ENCODE peak calls at places on chromosomes 16 and 17, in four cellular contexts. V is K562, U is HCT116, F is endothelial cell of umbilical vein. C is an unnamed sample.

GRCh38 chr17:39699818-39700147 is at the start of gene ERBB2:
- DNase-seq in V (no peak), U (peak; percentile 57), F (peak; percentile 57), C (peak; percentile 26)

GRCh38 chr16:53433509-53433908 is 762 bp upstream of the RBL2 start:
- DNase-seq in V (no peak), U (no peak), F (no peak), C (no peak)

GRCh38 chr17:31319253-31319661 is 2.2 kb downstream of the EVI2A start:
- DNase-seq in V (no peak), U (no peak), F (no peak), C (no peak)

GRCh38 chr17:62802531-62803205 is 5.4 kb downstream of the MARCHF10 start:
- DNase-seq in V (no peak), U (no peak), F (no peak), C (no peak)

GRCh38 chr16:46607529-46607928 is 13.7 kb downstream of the SHCBP1 start:
- DNase-seq in V (peak; percentile 35), U (peak; percentile 46), F (peak; percentile 61), C (no peak)

GRCh38 chr17:56948491-56948890 is 12.4 kb downstream of the COIL start:
- DNase-seq in V (no peak), U (no peak), F (no peak), C (no peak)

GRCh38 chr17:2723997-2724782 is 12.6 kb upstream of the CLUH start:
- DNase-seq in V (no peak), U (no peak), F (no peak), C (no peak)

GRCh38 chr17:33039874-33040273 is 48.2 kb downstream of the SPACA3 start:
- DNase-seq in V (no peak), U (no peak), F (peak; percentile 18), C (peak; percentile 34)

GRCh38 chr17:49944451-49944850 is 24.5 kb upstream of the DLX4 start:
- DNase-seq in V (no peak), U (no peak), F (no peak), C (no peak)

GRCh38 chr16:85651822-85652430 is 36.8 kb downstream of the GINS2 start:
- DNase-seq in V (peak; percentile 47), U (no peak), F (no peak), C (no peak)

GRCh38 chr17:10729334-10730193 is at the start of gene TMEM220:
- DNase-seq in V (no peak), U (no peak), F (peak; percentile 80), C (no peak)

GRCh38 chr16:86975445-86975844 is 341.7 kb downstream of the C16orf95 start:
- DNase-seq in V (peak; percentile 47), U (peak; percentile 89), F (peak; percentile 87), C (no peak)

GRCh38 chr16:84507011-84507982 is 2.8 kb upstream of the MEAK7 start:
- DNase-seq in V (no peak), U (no peak), F (no peak), C (no peak)

GRCh38 chr17:38476549-38476948 is 48.3 kb downstream of the ARHGAP23 start:
- DNase-seq in V (peak; percentile 49), U (no peak), F (no peak), C (no peak)

GRCh38 chr17:8488931-8489330 is 53.2 kb downstream of the NDEL1 start:
- DNase-seq in V (peak; percentile 9), U (no peak), F (peak; percentile 38), C (no peak)

GRCh38 chr17:30323895-30324319 is 9.9 kb downstream of the TMIGD1 start:
- DNase-seq in V (peak; percentile 45), U (peak; percentile 35), F (peak; percentile 40), C (no peak)

GRCh38 chr16:25109643-25110042 is 1.9 kb upstream of the LCMT1 start:
- DNase-seq in V (peak; percentile 74), U (peak; percentile 87), F (peak; percentile 83), C (no peak)

GRCh38 chr16:81480856-81481821 is 36.5 kb downstream of the CMIP start:
- DNase-seq in V (peak; percentile 91), U (no peak), F (no peak), C (no peak)

GRCh38 chr17:75733471-75733870 is 12.2 kb downstream of the ITGB4 start:
- DNase-seq in V (no peak), U (no peak), F (no peak), C (no peak)

GRCh38 chr16:65124596-65124995 is 2.7 kb upstream of the CDH11 start:
- DNase-seq in V (no peak), U (no peak), F (no peak), C (no peak)

GRCh38 chr17:60442271-60443201 is 20.2 kb downstream of the CHCT1 start:
- DNase-seq in V (no peak), U (no peak), F (no peak), C (no peak)

GRCh38 chr16:48556913-48557351 is 53.0 kb downstream of the N4BP1 start:
- DNase-seq in V (no peak), U (peak; percentile 24), F (peak; percentile 17), C (no peak)

GRCh38 chr16:3431779-3432219 is 11.5 kb downstream of the ZNF597 start:
- DNase-seq in V (peak; percentile 72), U (no peak), F (no peak), C (no peak)

GRCh38 chr16:12231666-12232065 is 255.1 kb downstream of the SNX29 start:
- DNase-seq in V (no peak), U (no peak), F (peak; percentile 9), C (no peak)

GRCh38 chr16:79077391-79077790 is 523.1 kb downstream of the MAF start:
- DNase-seq in V (no peak), U (no peak), F (no peak), C (no peak)

DNA sequence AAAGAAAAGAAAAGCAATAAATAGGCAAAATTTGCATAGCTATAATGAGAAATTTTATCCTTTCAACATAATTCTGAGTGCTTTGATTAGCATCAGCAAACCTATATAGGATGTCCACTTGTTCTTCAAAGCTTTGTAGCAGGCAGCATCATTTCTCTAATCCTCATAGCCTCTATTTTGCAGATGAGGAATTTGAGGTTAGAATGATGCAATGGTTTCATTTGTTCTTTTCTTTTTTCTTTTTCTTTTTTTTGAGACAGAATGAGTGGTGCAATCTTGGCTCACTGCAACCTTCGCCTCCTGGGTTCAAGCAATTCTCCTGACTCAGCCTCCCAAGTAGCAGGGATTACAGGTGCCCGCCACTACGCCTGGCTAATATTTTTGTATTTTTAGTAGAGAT is 594.4 kb downstream of the TOX3 start:
- DNase-seq in V (no peak), U (no peak), F (no peak), C (no peak)
- H3K9ac ChIP-seq in V (no peak overlapping the region), U (no peak overlapping the region), F (no peak overlapping the region), C (no peak overlapping the region)

GRCh38 chr17:67785526-67785925 is 39.8 kb upstream of the BPTF start:
- DNase-seq in V (peak; percentile 20), U (no peak), F (no peak), C (no peak)

GRCh38 chr17:67779098-67779672 is 46.1 kb upstream of the BPTF start:
- DNase-seq in V (peak; percentile 78), U (peak; percentile 48), F (peak; percentile 33), C (no peak)

GRCh38 chr17:67785122-67785477 is 40.2 kb upstream of the BPTF start:
- DNase-seq in V (no peak), U (no peak), F (no peak), C (no peak)

GRCh38 chr17:67784364-67785121 is 40.8 kb upstream of the BPTF start:
- DNase-seq in V (peak; percentile 96), U (no peak), F (peak; percentile 65), C (no peak)
- TF ChIP-seq POLR2AphosphoS5 in V (peak; percentile 92), U (no peak), F (no peak), C (no peak)

GRCh38 chr16:1914759-1915387 is 3.3 kb downstream of the HS3ST6 start:
- DNase-seq in V (no peak), U (no peak), F (no peak), C (no peak)
- TF ChIP-seq EZH2 in V (no peak), U (no peak), F (no peak), C (no peak)

DNA sequence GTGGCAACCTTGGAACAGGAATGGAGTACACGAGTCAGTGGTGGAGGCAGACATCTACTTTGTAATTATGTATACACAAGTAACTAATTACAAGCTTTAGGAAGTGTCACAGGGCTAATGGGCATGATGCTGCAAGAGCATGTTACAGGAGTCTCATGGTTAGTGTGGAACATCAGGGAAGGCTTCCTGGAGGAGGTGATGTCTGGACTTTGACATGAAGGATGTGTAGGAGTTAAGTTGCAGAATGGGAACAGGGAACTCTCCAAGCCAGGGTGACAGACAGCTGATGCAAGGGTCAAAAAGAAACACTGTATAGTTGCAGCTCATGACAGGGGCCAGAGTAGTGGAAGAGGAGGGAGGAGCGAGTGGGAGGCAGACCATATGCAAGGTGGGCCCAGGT is 483.8 kb upstream of the EEF2KMT start:
- DNase-seq in V (no peak), U (no peak), F (no peak), C (no peak)
- H3K9ac ChIP-seq in V (no peak overlapping the region), U (no peak overlapping the region), F (no peak overlapping the region), C (no peak overlapping the region)

DNA sequence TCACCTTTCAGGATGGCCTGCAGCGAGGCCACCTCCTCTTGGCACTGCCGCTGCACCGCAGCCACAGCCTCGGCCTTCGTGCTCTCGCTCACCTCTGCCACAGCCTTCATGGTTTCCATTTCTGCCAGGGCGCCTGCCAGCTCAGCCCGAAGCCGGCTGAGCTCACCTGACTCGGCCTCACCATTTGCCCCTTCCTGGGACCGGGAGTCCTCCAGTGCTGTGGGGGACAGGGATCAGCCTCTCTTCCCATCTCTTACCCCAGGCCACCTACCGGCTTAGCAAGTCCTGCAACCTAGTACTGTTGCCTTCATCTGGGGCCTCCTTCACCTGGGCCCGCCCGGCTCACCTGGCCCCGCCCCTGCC is 658 bp downstream of the RABEP2 start:
- DNase-seq in V (no peak), U (no peak), F (no peak), C (no peak)
- TF ChIP-seq POLR2AphosphoS5 in V (no peak), U (peak; percentile 79), F (no peak), C (no peak)

GRCh38 chr17:17811381-17812210 is 25.2 kb downstream of the SREBF1 start:
- DNase-seq in V (no peak), U (no peak), F (peak; percentile 25), C (no peak)
- TF ChIP-seq EZH2 in V (no peak), U (no peak), F (no peak), C (no peak)

DNA sequence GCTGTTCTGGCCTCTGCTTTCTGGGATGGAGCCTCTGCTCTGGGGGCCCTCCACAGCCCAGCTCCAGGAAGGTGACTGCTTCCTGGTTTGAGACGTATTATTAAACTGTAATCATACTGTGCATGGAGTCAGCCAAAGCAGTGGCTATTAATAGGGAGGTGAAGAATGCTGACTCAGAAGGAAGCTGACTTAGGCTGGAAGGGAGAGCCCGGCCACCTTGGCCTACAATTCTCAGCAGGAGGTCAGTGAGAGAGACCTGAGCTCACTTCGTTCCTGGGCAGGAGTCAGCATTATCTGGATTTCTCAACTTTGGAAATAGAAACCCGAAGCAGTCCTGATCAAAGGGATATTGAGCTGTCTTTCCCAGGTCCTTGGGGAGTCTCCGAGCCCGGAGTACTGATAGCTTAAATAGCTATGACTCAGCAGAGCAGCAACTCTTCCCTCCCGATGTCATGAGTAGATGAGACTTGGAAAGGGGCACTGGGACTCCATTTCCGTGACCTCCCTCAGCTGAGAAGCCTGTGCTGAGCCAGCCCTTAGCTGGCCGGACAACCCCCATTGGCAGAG is 91.8 kb downstream of the YPEL2 start:
- DNase-seq in V (peak; percentile 78), U (peak; percentile 36), F (peak; percentile 72), C (no peak)
- H3K9ac ChIP-seq in V (peak overlapping the region; percentile 13), U (no peak overlapping the region), F (no peak overlapping the region), C (no peak overlapping the region)

DNA sequence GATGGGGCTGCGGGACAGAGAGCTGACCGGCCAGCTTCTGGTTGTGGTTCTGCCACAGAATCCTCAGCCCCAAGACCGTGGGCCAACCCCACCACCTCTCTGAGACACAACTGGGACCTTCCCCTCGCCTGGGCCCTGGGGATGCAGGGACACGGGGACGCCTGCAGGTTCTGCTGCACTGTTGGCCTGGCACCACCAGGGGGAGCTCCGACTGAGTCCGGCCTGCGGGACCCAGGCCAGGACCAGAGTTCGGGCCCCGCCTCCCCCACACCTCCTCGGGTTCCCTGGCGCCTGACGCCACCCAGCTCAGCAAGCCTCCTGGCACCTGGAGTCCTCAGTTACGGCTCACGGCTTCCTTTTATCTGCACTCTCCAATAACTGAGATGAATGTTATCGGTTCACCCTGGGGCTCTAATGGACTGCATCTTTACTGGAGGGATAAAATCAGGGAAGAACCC is 27.3 kb downstream of the TBC1D16 start:
- DNase-seq in V (peak; percentile 84), U (peak; percentile 61), F (peak; percentile 54), C (no peak)
- TF ChIP-seq POLR2AphosphoS5 in V (no peak), U (no peak), F (peak; percentile 32), C (no peak)